ENCODE peak calls at places on chromosomes 4 and X, in five cellular contexts. R is A549, N is K562, P is IMR-90, Z is GM12878. W is an unnamed sample.

GRCh38 chr4:147378780-147379179 is 102.1 kb upstream of the EDNRA start:
- DNase-seq in Z (no peak), R (no peak), N (no peak), P (no peak), W (no peak)

GRCh38 chr4:143076723-143077122 is 108.0 kb upstream of the USP38 start:
- DNase-seq in R (no peak), N (no peak), P (no peak), Z (no peak), W (no peak)

GRCh38 chrX:21678059-21678458 is 19.9 kb upstream of the KLHL34 start:
- DNase-seq in Z (no peak), R (no peak), P (no peak), N (no peak), W (no peak)

GRCh38 chr4:6983500-6984142 is 59.6 kb upstream of the TADA2B start:
- DNase-seq in N (no peak), Z (no peak), R (no peak), P (no peak), W (no peak)

GRCh38 chr4:11472535-11472934 is 43.8 kb upstream of the HS3ST1 start:
- DNase-seq in Z (no peak), N (no peak), P (no peak), R (no peak), W (no peak)

GRCh38 chr4:60201052-60201673 is 999.0 kb upstream of the ADGRL3 start:
- DNase-seq in N (peak), P (peak), Z (no peak), R (peak), W (peak)

GRCh38 chrX:38519651-38520050 is 41.7 kb upstream of the TSPAN7 start:
- DNase-seq in N (no peak), Z (no peak), R (no peak), P (no peak), W (no peak)

GRCh38 chr4:151953286-151953685 is 192.5 kb upstream of the GATB start:
- DNase-seq in N (no peak), P (peak), Z (no peak), R (no peak), W (no peak)

GRCh38 chrX:153488231-153488914 is 6.4 kb upstream of the BGN start:
- DNase-seq in P (peak), Z (no peak), R (no peak), N (no peak), W (no peak)

GRCh38 chr4:88382621-88383020 is 4.0 kb downstream of the HERC6 start:
- DNase-seq in P (no peak), R (peak), Z (peak), N (no peak), W (no peak)

GRCh38 chr4:44446801-44447562 is 1.6 kb downstream of the KCTD8 start:
- DNase-seq in P (no peak), N (no peak), R (no peak), Z (no peak), W (peak)

GRCh38 chrX:82591421-82591820 is 916.7 kb upstream of the POU3F4 start:
- DNase-seq in N (no peak), P (no peak), R (no peak), Z (no peak), W (no peak)

GRCh38 chrX:16796298-16796697 is 10.0 kb downstream of the TXLNG start:
- DNase-seq in R (no peak), P (no peak), N (no peak), Z (no peak), W (no peak)

GRCh38 chr4:54954656-54955388 is 170.6 kb downstream of the KDR start:
- DNase-seq in Z (no peak), R (no peak), P (no peak), N (no peak), W (peak)

GRCh38 chr4:95417531-95417930 is 131.2 kb downstream of the UNC5C start:
- DNase-seq in N (no peak), R (no peak), Z (no peak), P (no peak), W (no peak)

GRCh38 chr4:65943076-65943475 is 272.8 kb upstream of the EPHA5 start:
- DNase-seq in R (peak), Z (no peak), N (no peak), P (no peak), W (no peak)

GRCh38 chr4:101933855-101934254 is 143.3 kb downstream of the BANK1 start:
- DNase-seq in R (no peak), N (no peak), P (no peak), Z (no peak), W (peak)

GRCh38 chr4:120994521-120994920 is 72.0 kb upstream of the PRDM5 start:
- DNase-seq in Z (no peak), R (no peak), P (no peak), N (no peak), W (no peak)

GRCh38 chr4:13196721-13197120 is 287.4 kb downstream of the RAB28 start:
- DNase-seq in N (no peak), R (no peak), Z (no peak), P (no peak), W (no peak)

GRCh38 chr4:169582706-169583105 is 29.7 kb downstream of the NEK1 start:
- DNase-seq in R (no peak), N (no peak), Z (no peak), P (peak), W (no peak)

GRCh38 chr4:114997596-114997995 is 115.8 kb downstream of the NDST4 start:
- DNase-seq in R (no peak), P (no peak), N (no peak), Z (no peak), W (no peak)

GRCh38 chrX:71222929-71223328 is at the start of gene GJB1:
- DNase-seq in Z (no peak), P (no peak), R (no peak), N (no peak), W (no peak)

GRCh38 chr4:120452006-120452405 is 385.4 kb upstream of the MAD2L1 start:
- DNase-seq in Z (no peak), R (no peak), N (no peak), P (no peak), W (no peak)

GRCh38 chrX:33195698-33196097 is 15.7 kb downstream of the DMD start:
- DNase-seq in N (no peak), P (peak), R (no peak), Z (no peak), W (no peak)

GRCh38 chr4:138639018-138639876 is 376.3 kb upstream of the NOCT start:
- DNase-seq in Z (no peak), R (no peak), P (peak), N (no peak), W (peak)

GRCh38 chrX:20968996-20969395 is 405.2 kb upstream of the CNKSR2 start:
- DNase-seq in R (peak), Z (no peak), P (no peak), N (no peak), W (no peak)

GRCh38 chr4:91989914-91990313 is 313.9 kb upstream of the GRID2 start:
- DNase-seq in R (no peak), P (no peak), Z (no peak), N (no peak), W (no peak)

GRCh38 chr4:151322565-151322964 is 2.8 kb downstream of the SH3D19 start:
- DNase-seq in P (no peak), R (no peak), Z (no peak), N (no peak), W (no peak)

GRCh38 chr4:106240699-106241098 is 75.3 kb downstream of the TBCK start:
- DNase-seq in P (no peak), N (no peak), R (no peak), Z (no peak), W (no peak)

GRCh38 chr4:106247600-106247999 is 68.4 kb downstream of the TBCK start:
- DNase-seq in Z (no peak), N (no peak), P (peak), R (no peak), W (no peak)

GRCh38 chr4:106246441-106246840 is 69.6 kb downstream of the TBCK start:
- DNase-seq in Z (no peak), P (no peak), R (no peak), N (no peak), W (no peak)

DNA sequence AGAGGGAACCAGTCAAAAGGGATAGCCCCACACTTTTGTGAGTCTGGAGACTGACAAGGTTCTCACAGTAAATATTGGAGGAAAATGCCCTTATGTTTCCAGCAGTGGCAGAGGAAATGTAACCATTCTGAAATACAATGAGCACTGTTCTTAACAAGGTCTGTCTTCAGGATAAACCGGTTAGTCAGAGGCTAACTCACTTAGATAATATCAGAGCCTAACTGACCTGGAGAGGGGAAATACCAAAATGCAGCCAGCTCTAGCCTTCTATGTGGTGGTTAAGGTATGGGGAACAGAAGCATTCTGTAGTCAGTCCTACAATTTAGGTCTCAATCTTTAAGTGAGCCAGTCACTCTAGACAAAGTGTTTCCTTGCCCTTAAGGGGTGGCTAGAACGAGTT is 70.8 kb downstream of the TBCK start:
- DNase-seq in P (peak), N (no peak), Z (no peak), R (no peak), W (no peak)
- TF ChIP-seq RCOR1 in P (no peak), N (no peak), Z (no peak), R (no peak), W (no peak)

GRCh38 chrX:56943264-56943663 is 52.1 kb downstream of the SPIN3 start:
- DNase-seq in R (no peak), P (no peak), Z (no peak), N (no peak), W (no peak)

DNA sequence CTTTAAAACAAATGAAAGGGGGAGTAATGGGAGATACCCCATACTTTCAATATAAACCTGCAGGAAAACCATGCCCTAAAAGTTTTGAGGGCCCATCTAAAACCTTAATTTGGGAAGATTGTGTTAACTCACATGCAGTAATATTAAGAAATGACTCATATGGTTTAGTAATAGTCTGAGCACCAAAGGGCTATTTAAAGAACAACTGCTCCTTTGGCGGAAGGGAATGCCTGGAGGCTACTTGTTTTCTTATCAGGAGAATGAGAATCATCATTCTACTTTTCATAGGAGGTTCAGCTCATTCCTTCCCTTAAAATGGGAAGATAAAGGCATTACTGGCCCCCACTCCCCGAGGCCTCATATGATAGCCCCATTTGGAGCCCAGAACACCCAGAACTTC is 47.6 kb downstream of the SPIN3 start:
- DNase-seq in R (no peak), Z (no peak), N (no peak), P (peak), W (no peak)
- TF ChIP-seq RCOR1 in R (no peak), Z (no peak), N (no peak), P (no peak), W (no peak)

GRCh38 chr4:79650217-79650616 is 242.2 kb upstream of the GK2 start:
- DNase-seq in R (no peak), Z (no peak), N (no peak), P (no peak), W (no peak)
- TF ChIP-seq RCOR1 in R (no peak), Z (no peak), N (no peak), P (no peak), W (no peak)

GRCh38 chr4:149987777-149988410 is 90.4 kb upstream of the DCLK2 start:
- DNase-seq in Z (no peak), N (no peak), R (no peak), P (no peak), W (no peak)
- TF ChIP-seq RCOR1 in Z (no peak), N (no peak), R (no peak), P (no peak), W (no peak)

GRCh38 chrX:920234-920799 is 289.7 kb downstream of the SHOX start:
- DNase-seq in R (no peak), N (no peak), Z (no peak), P (no peak), W (no peak)

GRCh38 chrX:915427-916234 is 285.0 kb downstream of the SHOX start:
- DNase-seq in R (no peak), Z (no peak), P (no peak), N (no peak), W (no peak)

GRCh38 chrX:912677-913076 is 282.1 kb downstream of the SHOX start:
- DNase-seq in R (no peak), Z (no peak), P (no peak), N (no peak), W (no peak)

DNA sequence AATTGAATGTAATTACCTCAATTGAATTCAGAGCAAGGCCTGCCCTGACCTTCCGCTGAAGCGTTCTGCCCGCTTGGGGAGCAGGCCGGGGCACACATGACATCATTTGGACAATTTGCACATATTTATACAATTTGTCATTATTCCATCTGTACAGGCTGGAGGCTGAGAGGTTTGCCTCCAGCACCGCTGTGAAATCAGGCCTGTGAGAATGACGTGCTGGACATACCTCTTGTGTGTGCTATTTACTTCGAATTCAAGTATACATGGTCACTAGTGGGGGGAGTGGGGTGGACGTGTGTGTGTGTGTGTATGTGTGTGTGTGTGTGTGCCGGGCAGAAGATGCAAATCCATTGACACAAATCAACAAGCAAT is 285.6 kb downstream of the SHOX start:
- DNase-seq in P (no peak), R (no peak), N (no peak), Z (no peak), W (no peak)
- TF ChIP-seq RCOR1 in P (no peak), R (no peak), N (no peak), Z (no peak), W (no peak)

DNA sequence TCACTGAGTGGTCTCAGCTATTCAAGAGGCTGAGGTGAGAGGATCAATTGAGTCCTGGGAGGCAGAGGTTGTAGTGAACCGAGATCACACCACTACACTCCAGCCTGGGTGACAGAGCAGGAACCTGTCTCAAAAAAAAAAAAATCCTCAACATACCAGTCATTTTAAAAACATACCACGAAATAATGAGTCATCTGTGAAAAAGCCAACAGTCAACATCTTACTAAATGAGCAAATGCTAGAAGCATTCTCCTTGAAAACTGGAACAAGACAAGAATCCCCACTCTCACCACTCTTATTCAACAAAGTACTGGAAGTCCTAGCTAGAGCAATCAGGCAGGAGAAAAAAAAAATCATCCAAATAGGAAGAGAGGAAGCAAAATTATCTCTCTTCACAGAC is 104.0 kb upstream of the ARHGEF9 start:
- DNase-seq in P (peak), Z (no peak), R (no peak), N (no peak), W (no peak)
- TF ChIP-seq RCOR1 in P (no peak), Z (no peak), R (no peak), N (no peak), W (no peak)